ENCODE peak calls at places on chromosomes 7 and 10, in five cellular contexts. K is BE2C; D is M059J; Y is mucosa of descending colon; W is activated CD8-positive, alpha-beta memory T cell treated with anti-CD3 and anti-CD28 coated beads, Interleukin-2, amount 50 U/mL, for 48 hours. Z is an unnamed sample.

GRCh38 chr7:138904122-138904435 is 77.1 kb downstream of the KIAA1549 start:
- DNase-seq in W (no peak), Y (no peak), D (no peak), K (no peak), Z (no peak)

GRCh38 chr7:80770675-80771081 is 132.2 kb downstream of the CD36 start:
- DNase-seq in D (peak; percentile 76), Y (no peak), W (no peak), K (no peak), Z (no peak)

GRCh38 chr7:119935418-119936025 is 337.5 kb upstream of the KCND2 start:
- DNase-seq in D (peak; percentile 10), W (no peak), K (no peak), Y (no peak), Z (no peak)

GRCh38 chr10:35467186-35467585 is 130.9 kb downstream of the CCNY start:
- DNase-seq in K (no peak), Y (no peak), W (no peak), D (no peak), Z (no peak)

GRCh38 chr7:55387062-55387965 is 22.2 kb downstream of the LANCL2 start:
- DNase-seq in Y (no peak), K (no peak), D (peak; percentile 50), W (no peak), Z (no peak)

GRCh38 chr7:66903360-66904062 is 17.5 kb upstream of the TMEM248 start:
- DNase-seq in D (no peak), Y (no peak), W (no peak), K (no peak), Z (no peak)

GRCh38 chr10:119834188-119834587 is 38.5 kb downstream of the MCMBP start:
- DNase-seq in Y (no peak), D (peak; percentile 41), K (no peak), W (no peak), Z (no peak)

GRCh38 chr7:28116034-28116433 is 64.6 kb downstream of the JAZF1 start:
- DNase-seq in Y (no peak), K (no peak), W (no peak), D (no peak), Z (no peak)

GRCh38 chr7:151537818-151538561 is 18.3 kb upstream of the RHEB start:
- DNase-seq in D (no peak), Y (no peak), W (no peak), K (no peak), Z (no peak)

GRCh38 chr7:95027181-95027872 is 119.9 kb downstream of the PPP1R9A start:
- DNase-seq in W (no peak), Y (peak; percentile 44), K (no peak), D (no peak), Z (no peak)

GRCh38 chr10:33326897-33327296 is 7.6 kb downstream of the NRP1 start:
- DNase-seq in Y (no peak), W (no peak), D (no peak), K (no peak), Z (no peak)

GRCh38 chr10:5492322-5492855 is 7.0 kb downstream of the CALML5 start:
- DNase-seq in D (no peak), W (no peak), Y (no peak), K (no peak), Z (no peak)

GRCh38 chr7:40887099-40887498 is 752.3 kb downstream of the SUGCT start:
- DNase-seq in Y (no peak), W (no peak), K (no peak), D (peak; percentile 40), Z (no peak)

GRCh38 chr10:92102601-92103213 is 179.1 kb downstream of the BTAF1 start:
- DNase-seq in K (no peak), D (no peak), Y (no peak), W (no peak), Z (no peak)

GRCh38 chr7:147419001-147419400 is 1171.6 kb upstream of the C7orf33 start:
- DNase-seq in Y (no peak), K (no peak), W (no peak), D (no peak), Z (peak; percentile 45)

GRCh38 chr7:28083159-28083997 is 97.2 kb downstream of the JAZF1 start:
- DNase-seq in D (no peak), K (no peak), Y (no peak), W (no peak), Z (no peak)

GRCh38 chr7:6279937-6280336 is 7.5 kb upstream of the CYTH3 start:
- DNase-seq in K (no peak), W (no peak), D (no peak), Y (no peak), Z (no peak)

GRCh38 chr7:131151034-131151433 is 176.6 kb upstream of the MKLN1 start:
- DNase-seq in Y (no peak), W (no peak), D (no peak), K (no peak), Z (no peak)

GRCh38 chr7:617614-618538 is 98.2 kb upstream of the PDGFA start:
- DNase-seq in D (no peak), Y (peak; percentile 68), W (no peak), K (no peak), Z (no peak)

GRCh38 chr7:24819916-24820689 is 62.8 kb upstream of the GSDME start:
- DNase-seq in K (peak; percentile 87), D (peak; percentile 92), W (peak; percentile 84), Y (peak; percentile 95), Z (peak; percentile 73)

GRCh38 chr10:116241642-116242405 is 31.2 kb downstream of the GFRA1 start:
- DNase-seq in Y (no peak), W (no peak), D (no peak), K (no peak), Z (no peak)

Z was measured in ecto neural progenitor cell.